ENCODE peak calls at places on chromosome 2, in six cellular contexts. A is amygdala; N is NCI-H460; S is AG10803; Q is stimulated activated CD4-positive, alpha-beta T cell treated with anti-CD3 and anti-CD28 coated beads, Interleukin-12 subunit alpha, Interleukin-12 subunit beta, amount 100 ng/mL, for 48 hours; W is mucosa of gallbladder. B is an unnamed sample.
A peak's percentile ranks its signal among the peaks of the same experiment; 100 is the strongest.

GRCh38 chr2:221529943-221530652 is 42.0 kb downstream of the EPHA4 start:
- DNase-seq in A (no peak), N (peak; percentile 25), S (peak; percentile 66), Q (no peak), W (no peak), B (peak; percentile 39)

GRCh38 chr2:163692611-163693482 is 43.0 kb downstream of the FIGN start:
- DNase-seq in A (no peak), N (no peak), S (peak; percentile 6), Q (no peak), W (no peak), B (peak; percentile 35)

GRCh38 chr2:107712857-107713256 is 113.8 kb upstream of the RGPD4 start:
- DNase-seq in A (no peak), N (no peak), S (no peak), Q (no peak), W (no peak), B (no peak)

GRCh38 chr2:101466426-101466825 is 8.5 kb downstream of the RFX8 start:
- DNase-seq in A (no peak), N (no peak), S (peak; percentile 37), Q (no peak), W (no peak), B (no peak)

GRCh38 chr2:157838442-157839161 is 37.5 kb downstream of the ACVR1 start:
- DNase-seq in A (no peak), N (peak; percentile 74), S (peak; percentile 71), Q (no peak), W (peak; percentile 77), B (peak; percentile 68)

GRCh38 chr2:39093208-39093898 is 27.5 kb downstream of the SOS1 start:
- DNase-seq in A (no peak), N (no peak), S (no peak), Q (no peak), W (no peak), B (no peak)

GRCh38 chr2:145687445-145688104 is 1167.7 kb upstream of the ZEB2 start:
- DNase-seq in A (no peak), N (peak; percentile 26), S (no peak), Q (no peak), W (no peak), B (peak; percentile 71)

GRCh38 chr2:64862623-64863022 is 126.6 kb upstream of the SLC1A4 start:
- DNase-seq in A (no peak), N (no peak), S (peak; percentile 57), Q (no peak), W (no peak), B (no peak)

GRCh38 chr2:70901235-70902066 is 34.2 kb upstream of the ATP6V1B1 start:
- DNase-seq in A (no peak), N (no peak), S (peak; percentile 45), Q (no peak), W (no peak), B (peak; percentile 45)

GRCh38 chr2:233689031-233689430 is 3.7 kb upstream of the UGT1A6 start:
- DNase-seq in A (no peak), N (no peak), S (no peak), Q (no peak), W (no peak), B (no peak)

GRCh38 chr2:99735753-99736152 is 245.9 kb upstream of the REV1 start:
- DNase-seq in A (no peak), N (no peak), S (no peak), Q (no peak), W (no peak), B (no peak)

GRCh38 chr2:48343571-48344440 is 186.1 kb upstream of the STON1 start:
- DNase-seq in A (no peak), N (peak; percentile 26), S (peak; percentile 61), Q (no peak), W (no peak), B (peak; percentile 95)

GRCh38 chr2:17194083-17194482 is 324.2 kb downstream of the RAD51AP2 start:
- DNase-seq in A (no peak), N (no peak), S (no peak), Q (no peak), W (no peak), B (no peak)

GRCh38 chr2:37698931-37699481 is 27.6 kb upstream of the CDC42EP3 start:
- DNase-seq in A (no peak), N (no peak), S (peak; percentile 75), Q (no peak), W (no peak), B (peak; percentile 49)

GRCh38 chr2:181741756-181742155 is 61.4 kb upstream of the NEUROD1 start:
- DNase-seq in A (no peak), N (no peak), S (peak; percentile 3), Q (no peak), W (no peak), B (peak; percentile 43)

GRCh38 chr2:64989982-64990614 is 899 bp downstream of the SLC1A4 start:
- DNase-seq in A (peak; percentile 37), N (no peak), S (no peak), Q (no peak), W (no peak), B (no peak)

GRCh38 chr2:15636972-15637785 is 45.5 kb downstream of the DDX1 start:
- DNase-seq in A (peak; percentile 68), N (peak; percentile 68), S (peak; percentile 66), Q (peak; percentile 22), W (peak; percentile 71), B (peak; percentile 77)

GRCh38 chr2:149187061-149187460 is 143.3 kb upstream of the LYPD6 start:
- DNase-seq in A (no peak), N (no peak), S (no peak), Q (no peak), W (no peak), B (no peak)

GRCh38 chr2:207258191-207258991 is 92.6 kb upstream of the KLF7 start:
- DNase-seq in A (no peak), N (peak; percentile 14), S (peak; percentile 100), Q (no peak), W (peak; percentile 48), B (peak; percentile 100)

GRCh38 chr2:155599834-155600233 is 732.7 kb downstream of the NR4A2 start:
- DNase-seq in A (no peak), N (no peak), S (no peak), Q (no peak), W (no peak), B (no peak)

GRCh38 chr2:86800856-86801567 is 10.3 kb upstream of the CD8A start:
- DNase-seq in A (no peak), N (no peak), S (no peak), Q (no peak), W (no peak), B (no peak)

GRCh38 chr2:71538241-71538640 is 84.9 kb downstream of the DYSF start:
- DNase-seq in A (no peak), N (no peak), S (no peak), Q (no peak), W (no peak), B (no peak)

GRCh38 chr2:46812381-46813024 is 103.1 kb downstream of the MCFD2 start:
- DNase-seq in A (peak; percentile 42), N (no peak), S (peak; percentile 97), Q (no peak), W (no peak), B (peak; percentile 100)

GRCh38 chr2:134258684-134259408 is 5.0 kb downstream of the MGAT5 start:
- DNase-seq in A (peak; percentile 68), N (no peak), S (peak; percentile 25), Q (no peak), W (no peak), B (no peak)